ENCODE peak calls at places on chromosomes 4 and X, in seven cellular contexts. R is nephron progenitor cell; W is ovary; S is lower lobe of right lung; K is activated CD8-positive, alpha-beta T cell treated with anti-CD3 and anti-CD28 coated beads for 36 hours; M is astrocyte; X is GM12878. P is an unnamed sample.
A peak's percentile ranks its signal among the peaks of the same experiment; 100 is the strongest.

GRCh38 chr4:173332963-173333657 is 1.0 kb downstream of the HMGB2 start:
- DNase-seq in S (no peak), K (peak; percentile 32), R (no peak), M (no peak), W (no peak), X (no peak), P (peak; percentile 10)

GRCh38 chrX:74232859-74233258 is 71.1 kb upstream of the ZCCHC13 start:
- DNase-seq in X (no peak), K (no peak), S (no peak), M (peak; percentile 35), R (no peak), W (no peak), P (no peak)

GRCh38 chrX:148700021-148700420 is 199.6 kb downstream of the AFF2 start:
- DNase-seq in S (no peak), X (no peak), R (no peak), K (no peak), M (no peak), W (no peak), P (no peak)

GRCh38 chr4:620851-621261 is 4.5 kb upstream of the PDE6B start:
- DNase-seq in M (no peak), X (no peak), W (peak; percentile 10), K (no peak), S (no peak), R (no peak), P (no peak)

GRCh38 chrX:8845060-8845459 is 43.9 kb upstream of the FAM9A start:
- DNase-seq in S (no peak), W (no peak), R (no peak), X (no peak), K (no peak), M (peak; percentile 82), P (no peak)

GRCh38 chr4:108180513-108180912 is 11.8 kb upstream of the LEF1 start:
- DNase-seq in M (no peak), R (no peak), K (no peak), X (no peak), S (no peak), W (no peak), P (no peak)

GRCh38 chr4:9602389-9602914 is 158.2 kb downstream of the DEFB131A start:
- DNase-seq in M (no peak), X (no peak), R (no peak), W (no peak), K (no peak), S (no peak), P (no peak)

GRCh38 chr4:113990886-113991285 is 11.4 kb upstream of the ARSJ start:
- DNase-seq in W (no peak), R (no peak), M (no peak), S (no peak), X (no peak), K (no peak), P (no peak)

GRCh38 chr4:40309250-40309774 is 25.8 kb upstream of the CHRNA9 start:
- DNase-seq in M (peak; percentile 45), K (peak; percentile 98), X (peak; percentile 92), R (peak; percentile 92), W (peak; percentile 94), S (peak; percentile 92), P (peak; percentile 62)

GRCh38 chr4:48337726-48338125 is 3.6 kb upstream of the SLAIN2 start:
- DNase-seq in S (no peak), M (no peak), X (no peak), R (no peak), W (no peak), K (no peak), P (no peak)

GRCh38 chr4:132614682-132615081 is 534.4 kb upstream of the PCDH10 start:
- DNase-seq in X (no peak), K (no peak), R (no peak), W (no peak), M (peak; percentile 15), S (no peak), P (no peak)

GRCh38 chr4:41692717-41693345 is 55.7 kb downstream of the PHOX2B start:
- DNase-seq in K (peak; percentile 46), W (peak; percentile 66), X (no peak), S (peak; percentile 48), R (peak; percentile 63), M (peak; percentile 22), P (peak; percentile 43)

GRCh38 chrX:134894373-134894895 is 96.4 kb upstream of the SMIM10 start:
- DNase-seq in X (no peak), R (no peak), M (no peak), K (no peak), W (no peak), S (no peak), P (no peak)

GRCh38 chr4:161364681-161365080 is 799.1 kb downstream of the FSTL5 start:
- DNase-seq in R (no peak), W (no peak), M (no peak), X (no peak), K (no peak), S (no peak), P (no peak)

GRCh38 chr4:41540687-41541086 is 2.7 kb downstream of the LIMCH1 start:
- DNase-seq in K (no peak), M (no peak), W (no peak), R (peak; percentile 21), S (no peak), X (no peak), P (no peak)

GRCh38 chr4:55386840-55387239 is 8.9 kb upstream of the TMEM165 start:
- DNase-seq in W (no peak), R (no peak), M (no peak), K (no peak), X (no peak), S (no peak), P (no peak)

GRCh38 chr4:27934881-27935280 is 1074.2 kb downstream of the STIM2 start:
- DNase-seq in S (no peak), K (no peak), M (no peak), R (no peak), W (no peak), X (no peak), P (no peak)

GRCh38 chrX:118000518-118000917 is 116.1 kb downstream of the KLHL13 start:
- DNase-seq in M (no peak), W (no peak), R (no peak), S (no peak), X (no peak), K (no peak), P (no peak)

GRCh38 chrX:117996408-117996807 is 120.2 kb downstream of the KLHL13 start:
- DNase-seq in W (no peak), M (no peak), R (no peak), S (no peak), K (no peak), X (no peak), P (no peak)

GRCh38 chrX:117995378-117995777 is 121.2 kb downstream of the KLHL13 start:
- DNase-seq in R (no peak), X (no peak), M (no peak), S (no peak), W (no peak), K (no peak), P (no peak)

GRCh38 chrX:117998171-117998570 is 118.4 kb downstream of the KLHL13 start:
- DNase-seq in R (no peak), K (no peak), W (no peak), S (no peak), M (no peak), X (no peak), P (no peak)

DNA sequence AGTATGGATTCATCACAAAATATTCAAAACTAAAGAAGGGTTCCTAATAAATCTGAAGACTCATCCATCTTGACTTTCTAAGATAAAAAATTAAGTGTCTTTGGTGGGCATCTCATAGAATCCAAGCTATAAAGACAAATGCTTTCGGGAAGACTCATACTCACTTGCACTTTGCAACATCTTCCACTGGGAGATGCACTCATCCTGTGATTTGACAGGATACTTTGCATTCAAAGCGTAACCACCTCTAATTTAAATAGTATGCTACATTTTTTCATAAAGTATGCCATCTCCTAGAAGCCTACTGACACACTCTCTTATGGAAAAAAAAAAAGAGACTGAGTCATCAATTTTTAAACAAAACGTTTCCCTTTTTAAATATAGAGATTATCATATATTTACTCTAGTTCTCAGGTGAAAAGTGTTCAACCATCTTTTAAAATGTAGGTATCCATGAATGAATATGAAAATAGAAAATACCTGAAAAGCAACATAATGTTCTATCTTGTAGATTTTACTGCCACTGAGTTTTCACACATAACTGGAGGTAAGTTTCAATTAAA is 119.6 kb downstream of the KLHL13 start:
- DNase-seq in R (no peak), K (no peak), W (no peak), X (no peak), S (no peak), M (no peak), P (peak; percentile 1)
- TF ChIP-seq CTCF in R (no peak), K (no peak), W (no peak), X (peak; percentile 45), S (no peak), M (peak; percentile 19), P (no peak)

DNA sequence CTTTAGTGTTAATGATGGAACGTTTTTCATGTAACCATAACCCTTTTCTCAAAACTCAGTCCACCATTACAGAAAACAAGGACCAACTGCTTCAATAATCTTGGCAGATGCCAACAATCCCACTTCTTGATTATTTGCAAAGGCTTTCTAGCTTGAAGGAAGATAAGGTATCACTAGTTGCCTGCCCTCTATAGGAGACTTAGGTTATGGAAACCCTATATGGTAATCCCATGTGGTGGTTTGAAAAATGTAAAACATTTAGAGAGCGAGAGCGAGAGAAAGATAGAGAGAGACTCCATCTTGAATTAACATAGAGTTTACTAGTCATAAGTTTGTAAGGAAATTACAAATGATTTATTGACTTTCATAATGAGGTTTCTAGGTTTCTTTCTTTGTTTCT is 1627.5 kb upstream of the TENM3 start:
- DNase-seq in X (no peak), K (no peak), W (no peak), S (no peak), M (no peak), R (no peak), P (no peak)
- TF ChIP-seq CTCF in X (no peak), K (no peak), W (no peak), S (no peak), M (no peak), R (peak; percentile 25), P (no peak)

DNA sequence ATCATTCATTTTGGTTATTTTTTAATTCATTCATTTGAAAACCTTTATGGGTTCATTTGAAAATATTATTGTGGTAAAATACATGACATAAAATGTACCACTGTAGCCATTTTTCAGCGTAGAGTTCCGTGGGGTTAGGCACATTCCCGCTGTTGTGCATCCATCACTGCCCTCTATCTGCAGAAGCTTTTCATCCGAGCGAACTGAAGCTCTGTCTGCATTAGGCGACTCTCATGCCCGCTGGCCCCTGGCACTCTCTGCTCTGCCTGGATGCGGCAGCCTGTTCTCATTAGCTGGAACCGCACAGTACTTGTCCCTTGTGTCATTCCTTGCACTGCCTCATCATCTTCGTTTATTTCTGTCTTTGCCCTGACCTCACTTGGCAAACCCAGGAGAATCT is 17.5 kb downstream of the CFAP99 start:
- DNase-seq in R (no peak), X (no peak), K (no peak), S (no peak), M (no peak), W (peak; percentile 36), P (no peak)
- TF ChIP-seq CTCF in R (no peak), X (no peak), K (no peak), S (no peak), M (no peak), W (no peak), P (no peak)

GRCh38 chr4:59369228-59369627 is 1830.9 kb upstream of the ADGRL3 start:
- DNase-seq in K (no peak), W (no peak), S (no peak), M (no peak), R (no peak), X (no peak), P (no peak)

DNA sequence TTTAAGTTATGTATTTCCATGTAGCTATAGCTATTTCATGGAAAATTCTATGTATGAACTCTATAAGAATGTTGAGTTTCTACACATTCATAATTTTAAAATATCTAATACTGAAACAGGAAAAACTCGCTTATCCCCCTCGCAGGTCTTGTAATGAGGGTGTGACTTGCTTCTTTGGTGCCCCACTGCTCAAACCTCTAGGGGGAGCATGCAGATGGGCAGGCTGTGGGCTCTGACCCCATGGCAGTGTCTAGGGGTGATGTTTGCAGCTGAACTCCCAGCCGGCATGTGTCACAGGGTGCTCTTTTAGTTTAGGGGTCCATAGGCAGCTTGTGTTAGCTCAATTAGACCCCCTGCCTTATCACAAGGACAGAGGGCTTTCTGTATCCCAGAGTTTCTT is 1825.7 kb upstream of the ADGRL3 start:
- DNase-seq in S (no peak), R (no peak), M (no peak), K (no peak), W (no peak), X (no peak), P (no peak)
- TF ChIP-seq CTCF in S (no peak), R (no peak), M (no peak), K (no peak), W (no peak), X (no peak), P (no peak)

P was measured in GM20000.